ENCODE peak calls at places on chromosomes 16 and 17, in nine cellular contexts. One of them, this sample, is unnamed.

GRCh38 chr17:5241861-5242671 is 7.4 kb upstream of the SCIMP start:
- DNase-seq in heart right ventricle: no peak
- DNase-seq in right cardiac atrium: no peak
- DNase-seq in HCT116: no peak
- DNase-seq in cardiac muscle cell: no peak
- DNase-seq in adrenal gland: no peak
- DNase-seq in mammary epithelial cell: peak
- DNase-seq in CD4-positive, alpha-beta T cell: no peak
- DNase-seq in mesenchymal stem cell: no peak
- DNase-seq in this sample: no peak

GRCh38 chr16:50209548-50210265 is 56.6 kb downstream of the TENT4B start:
- DNase-seq in heart right ventricle: no peak
- DNase-seq in right cardiac atrium: no peak
- DNase-seq in HCT116: no peak
- DNase-seq in cardiac muscle cell: no peak
- DNase-seq in adrenal gland: no peak
- DNase-seq in mammary epithelial cell: no peak
- DNase-seq in CD4-positive, alpha-beta T cell: no peak
- DNase-seq in mesenchymal stem cell: no peak
- DNase-seq in this sample: peak

GRCh38 chr17:43536236-43537088 is 9.7 kb downstream of the ETV4 start:
- DNase-seq in heart right ventricle: no peak
- DNase-seq in right cardiac atrium: no peak
- DNase-seq in HCT116: no peak
- DNase-seq in cardiac muscle cell: peak
- DNase-seq in adrenal gland: no peak
- DNase-seq in mammary epithelial cell: peak
- DNase-seq in CD4-positive, alpha-beta T cell: no peak
- DNase-seq in mesenchymal stem cell: peak
- DNase-seq in this sample: peak

GRCh38 chr17:83195330-83196087 is 116.1 kb downstream of the METRNL start:
- DNase-seq in heart right ventricle: peak
- DNase-seq in right cardiac atrium: peak
- DNase-seq in HCT116: no peak
- DNase-seq in cardiac muscle cell: peak
- DNase-seq in adrenal gland: no peak
- DNase-seq in mammary epithelial cell: no peak
- DNase-seq in CD4-positive, alpha-beta T cell: no peak
- DNase-seq in mesenchymal stem cell: no peak
- DNase-seq in this sample: no peak

GRCh38 chr17:3935140-3935542 is 18.9 kb upstream of the P2RX1 start:
- DNase-seq in heart right ventricle: peak
- DNase-seq in right cardiac atrium: peak
- DNase-seq in HCT116: peak
- DNase-seq in cardiac muscle cell: peak
- DNase-seq in adrenal gland: peak
- DNase-seq in mammary epithelial cell: peak
- DNase-seq in CD4-positive, alpha-beta T cell: peak
- DNase-seq in mesenchymal stem cell: peak
- DNase-seq in this sample: peak

GRCh38 chr16:85284138-85284897 is 172.0 kb upstream of the CIBAR2 start:
- DNase-seq in heart right ventricle: no peak
- DNase-seq in right cardiac atrium: no peak
- DNase-seq in HCT116: no peak
- DNase-seq in cardiac muscle cell: no peak
- DNase-seq in adrenal gland: no peak
- DNase-seq in mammary epithelial cell: no peak
- DNase-seq in CD4-positive, alpha-beta T cell: no peak
- DNase-seq in mesenchymal stem cell: no peak
- DNase-seq in this sample: peak

GRCh38 chr16:10907757-10908045 is 30.7 kb downstream of the CIITA start:
- DNase-seq in heart right ventricle: no peak
- DNase-seq in right cardiac atrium: no peak
- DNase-seq in HCT116: no peak
- DNase-seq in cardiac muscle cell: no peak
- DNase-seq in adrenal gland: no peak
- DNase-seq in mammary epithelial cell: no peak
- DNase-seq in CD4-positive, alpha-beta T cell: no peak
- DNase-seq in mesenchymal stem cell: no peak
- DNase-seq in this sample: no peak

GRCh38 chr16:79497951-79498350 is 102.6 kb downstream of the MAF start:
- DNase-seq in heart right ventricle: no peak
- DNase-seq in right cardiac atrium: no peak
- DNase-seq in HCT116: no peak
- DNase-seq in cardiac muscle cell: no peak
- DNase-seq in adrenal gland: no peak
- DNase-seq in mammary epithelial cell: no peak
- DNase-seq in CD4-positive, alpha-beta T cell: no peak
- DNase-seq in mesenchymal stem cell: no peak
- DNase-seq in this sample: no peak

GRCh38 chr16:48608452-48608851 is 1.5 kb downstream of the N4BP1 start:
- DNase-seq in heart right ventricle: no peak
- DNase-seq in right cardiac atrium: no peak
- DNase-seq in HCT116: no peak
- DNase-seq in cardiac muscle cell: no peak
- DNase-seq in adrenal gland: no peak
- DNase-seq in mammary epithelial cell: peak
- DNase-seq in CD4-positive, alpha-beta T cell: no peak
- DNase-seq in mesenchymal stem cell: peak
- DNase-seq in this sample: no peak

GRCh38 chr16:15650698-15651161 is 685 bp downstream of the NDE1 start:
- DNase-seq in heart right ventricle: no peak
- DNase-seq in right cardiac atrium: peak
- DNase-seq in HCT116: no peak
- DNase-seq in cardiac muscle cell: peak
- DNase-seq in adrenal gland: peak
- DNase-seq in mammary epithelial cell: peak
- DNase-seq in CD4-positive, alpha-beta T cell: peak
- DNase-seq in mesenchymal stem cell: peak
- DNase-seq in this sample: peak

GRCh38 chr16:57196753-57197152 is 10.6 kb downstream of the RSPRY1 start:
- DNase-seq in heart right ventricle: no peak
- DNase-seq in right cardiac atrium: no peak
- DNase-seq in HCT116: no peak
- DNase-seq in cardiac muscle cell: no peak
- DNase-seq in adrenal gland: no peak
- DNase-seq in mammary epithelial cell: no peak
- DNase-seq in CD4-positive, alpha-beta T cell: no peak
- DNase-seq in mesenchymal stem cell: no peak
- DNase-seq in this sample: no peak

GRCh38 chr17:34579017-34579946 is at the start of gene TMEM132E:
- DNase-seq in heart right ventricle: peak
- DNase-seq in right cardiac atrium: peak
- DNase-seq in HCT116: no peak
- DNase-seq in cardiac muscle cell: peak
- DNase-seq in adrenal gland: peak
- DNase-seq in mammary epithelial cell: peak
- DNase-seq in CD4-positive, alpha-beta T cell: no peak
- DNase-seq in mesenchymal stem cell: peak
- DNase-seq in this sample: no peak

GRCh38 chr17:49738456-49739163 is 25.3 kb downstream of the FAM117A start:
- DNase-seq in heart right ventricle: no peak
- DNase-seq in right cardiac atrium: peak
- DNase-seq in HCT116: no peak
- DNase-seq in cardiac muscle cell: no peak
- DNase-seq in adrenal gland: peak
- DNase-seq in mammary epithelial cell: no peak
- DNase-seq in CD4-positive, alpha-beta T cell: no peak
- DNase-seq in mesenchymal stem cell: no peak
- DNase-seq in this sample: no peak

GRCh38 chr17:44733753-44734152 is 25.0 kb upstream of the ADAM11 start:
- DNase-seq in heart right ventricle: no peak
- DNase-seq in right cardiac atrium: no peak
- DNase-seq in HCT116: no peak
- DNase-seq in cardiac muscle cell: peak
- DNase-seq in adrenal gland: no peak
- DNase-seq in mammary epithelial cell: no peak
- DNase-seq in CD4-positive, alpha-beta T cell: no peak
- DNase-seq in mesenchymal stem cell: no peak
- DNase-seq in this sample: peak

GRCh38 chr16:80969114-80969484 is 37.6 kb downstream of the CMC2 start:
- DNase-seq in heart right ventricle: no peak
- DNase-seq in right cardiac atrium: no peak
- DNase-seq in HCT116: no peak
- DNase-seq in cardiac muscle cell: no peak
- DNase-seq in adrenal gland: no peak
- DNase-seq in mammary epithelial cell: no peak
- DNase-seq in CD4-positive, alpha-beta T cell: no peak
- DNase-seq in mesenchymal stem cell: no peak
- DNase-seq in this sample: no peak

GRCh38 chr16:3573146-3573815 is 3.9 kb downstream of the NLRC3 start:
- DNase-seq in heart right ventricle: no peak
- DNase-seq in right cardiac atrium: no peak
- DNase-seq in HCT116: no peak
- DNase-seq in cardiac muscle cell: no peak
- DNase-seq in adrenal gland: no peak
- DNase-seq in mammary epithelial cell: no peak
- DNase-seq in CD4-positive, alpha-beta T cell: no peak
- DNase-seq in mesenchymal stem cell: no peak
- DNase-seq in this sample: no peak

GRCh38 chr16:10992112-10992511 is 47.7 kb downstream of the CLEC16A start:
- DNase-seq in heart right ventricle: no peak
- DNase-seq in right cardiac atrium: no peak
- DNase-seq in HCT116: no peak
- DNase-seq in cardiac muscle cell: no peak
- DNase-seq in adrenal gland: no peak
- DNase-seq in mammary epithelial cell: no peak
- DNase-seq in CD4-positive, alpha-beta T cell: no peak
- DNase-seq in mesenchymal stem cell: peak
- DNase-seq in this sample: no peak

GRCh38 chr17:78708510-78708973 is 73.5 kb downstream of the CYTH1 start:
- DNase-seq in heart right ventricle: peak
- DNase-seq in right cardiac atrium: peak
- DNase-seq in HCT116: peak
- DNase-seq in cardiac muscle cell: peak
- DNase-seq in adrenal gland: peak
- DNase-seq in mammary epithelial cell: peak
- DNase-seq in CD4-positive, alpha-beta T cell: peak
- DNase-seq in mesenchymal stem cell: peak
- DNase-seq in this sample: peak

GRCh38 chr16:59601452-59601851 is 867.3 kb upstream of the GOT2 start:
- DNase-seq in heart right ventricle: no peak
- DNase-seq in right cardiac atrium: no peak
- DNase-seq in HCT116: no peak
- DNase-seq in cardiac muscle cell: no peak
- DNase-seq in adrenal gland: no peak
- DNase-seq in mammary epithelial cell: no peak
- DNase-seq in CD4-positive, alpha-beta T cell: no peak
- DNase-seq in mesenchymal stem cell: no peak
- DNase-seq in this sample: no peak

DNA sequence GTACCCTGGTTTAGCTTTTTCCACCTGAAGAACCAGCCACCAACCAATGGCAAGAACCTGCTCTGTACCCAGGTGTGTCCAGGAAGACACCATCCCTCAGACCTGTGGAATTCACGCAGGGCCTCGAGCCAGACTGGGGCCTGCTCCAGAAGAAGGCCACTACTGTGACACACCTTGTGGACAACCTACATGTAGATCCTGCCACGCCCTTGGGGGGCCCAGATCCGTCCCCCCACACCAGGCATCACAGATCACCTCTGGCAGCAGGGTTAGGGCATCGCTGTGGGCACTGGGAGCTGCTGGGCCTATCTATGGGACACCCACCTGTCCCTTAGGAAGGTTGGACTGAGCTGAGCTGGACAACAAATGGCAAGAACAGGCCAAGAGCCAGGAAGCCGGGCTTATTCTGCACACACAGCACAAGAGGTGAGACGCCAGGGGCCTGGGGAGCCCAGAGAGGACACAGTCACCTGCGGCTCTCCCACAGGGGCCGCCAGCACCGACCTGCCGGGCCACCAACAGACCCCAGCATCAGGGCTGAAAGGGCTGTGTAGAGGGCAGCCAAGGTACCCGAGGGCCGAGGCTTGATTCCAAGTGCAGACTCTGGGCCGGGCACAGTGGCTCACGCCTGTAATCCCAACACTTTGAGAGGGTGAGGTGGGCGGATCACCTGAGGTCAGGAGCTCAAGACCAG is 7.7 kb downstream of the FAAP100 start:
- DNase-seq in heart right ventricle: peak
- DNase-seq in right cardiac atrium: peak
- DNase-seq in HCT116: no peak
- DNase-seq in cardiac muscle cell: no peak
- DNase-seq in adrenal gland: no peak
- DNase-seq in mammary epithelial cell: no peak
- DNase-seq in CD4-positive, alpha-beta T cell: no peak
- DNase-seq in mesenchymal stem cell: no peak
- DNase-seq in this sample: no peak
- H3K27ac ChIP-seq in heart right ventricle: no peak
- H3K27ac ChIP-seq in right cardiac atrium: no peak
- H3K27ac ChIP-seq in HCT116: no peak
- H3K27ac ChIP-seq in cardiac muscle cell: no peak
- H3K27ac ChIP-seq in adrenal gland: no peak
- H3K27ac ChIP-seq in mammary epithelial cell: no peak
- H3K27ac ChIP-seq in CD4-positive, alpha-beta T cell: no peak
- H3K27ac ChIP-seq in mesenchymal stem cell: no peak
- H3K27ac ChIP-seq in this sample: no peak

GRCh38 chr16:87316450-87316922 is 706 bp downstream of the C16orf95 start:
- DNase-seq in heart right ventricle: no peak
- DNase-seq in right cardiac atrium: peak
- DNase-seq in HCT116: no peak
- DNase-seq in cardiac muscle cell: no peak
- DNase-seq in adrenal gland: no peak
- DNase-seq in mammary epithelial cell: no peak
- DNase-seq in CD4-positive, alpha-beta T cell: no peak
- DNase-seq in mesenchymal stem cell: no peak
- DNase-seq in this sample: no peak
- H3K27ac ChIP-seq in heart right ventricle: peak
- H3K27ac ChIP-seq in right cardiac atrium: peak
- H3K27ac ChIP-seq in HCT116: peak
- H3K27ac ChIP-seq in cardiac muscle cell: peak
- H3K27ac ChIP-seq in adrenal gland: peak
- H3K27ac ChIP-seq in mammary epithelial cell: peak
- H3K27ac ChIP-seq in CD4-positive, alpha-beta T cell: peak
- H3K27ac ChIP-seq in mesenchymal stem cell: no peak
- H3K27ac ChIP-seq in this sample: no peak

GRCh38 chr16:2468725-2469398 is 2.2 kb upstream of the NTN3 start:
- DNase-seq in heart right ventricle: peak
- DNase-seq in right cardiac atrium: peak
- DNase-seq in HCT116: no peak
- DNase-seq in cardiac muscle cell: no peak
- DNase-seq in adrenal gland: peak
- DNase-seq in mammary epithelial cell: no peak
- DNase-seq in CD4-positive, alpha-beta T cell: no peak
- DNase-seq in mesenchymal stem cell: peak
- DNase-seq in this sample: peak
- H3K27ac ChIP-seq in heart right ventricle: no peak
- H3K27ac ChIP-seq in right cardiac atrium: no peak
- H3K27ac ChIP-seq in HCT116: peak
- H3K27ac ChIP-seq in cardiac muscle cell: no peak
- H3K27ac ChIP-seq in adrenal gland: no peak
- H3K27ac ChIP-seq in mammary epithelial cell: no peak
- H3K27ac ChIP-seq in CD4-positive, alpha-beta T cell: no peak
- H3K27ac ChIP-seq in mesenchymal stem cell: no peak
- H3K27ac ChIP-seq in this sample: peak

DNA sequence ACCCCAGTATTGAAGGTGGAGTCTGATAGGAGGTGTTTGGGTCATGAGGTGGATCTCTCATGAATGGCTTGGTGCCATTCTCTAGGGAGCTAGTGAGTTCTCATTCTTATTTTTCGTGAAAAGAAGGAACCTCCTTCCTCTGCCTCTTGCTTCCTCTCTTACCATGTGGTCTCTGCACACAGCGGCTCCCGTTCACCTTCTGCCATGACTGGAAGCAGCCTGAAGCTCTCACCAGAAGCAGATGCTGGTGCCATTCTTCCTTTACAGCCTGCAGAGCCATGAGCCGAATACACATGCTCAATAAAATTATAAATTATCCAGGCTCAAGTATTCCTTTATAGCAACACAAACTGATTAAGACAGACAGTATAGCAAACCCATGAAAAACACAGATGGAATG is 545.1 kb upstream of the C16orf82 start:
- DNase-seq in heart right ventricle: no peak
- DNase-seq in right cardiac atrium: no peak
- DNase-seq in HCT116: no peak
- DNase-seq in cardiac muscle cell: no peak
- DNase-seq in adrenal gland: no peak
- DNase-seq in mammary epithelial cell: no peak
- DNase-seq in CD4-positive, alpha-beta T cell: no peak
- DNase-seq in mesenchymal stem cell: no peak
- DNase-seq in this sample: no peak
- H3K27ac ChIP-seq in heart right ventricle: no peak
- H3K27ac ChIP-seq in right cardiac atrium: no peak
- H3K27ac ChIP-seq in HCT116: no peak
- H3K27ac ChIP-seq in cardiac muscle cell: no peak
- H3K27ac ChIP-seq in adrenal gland: no peak
- H3K27ac ChIP-seq in mammary epithelial cell: no peak
- H3K27ac ChIP-seq in CD4-positive, alpha-beta T cell: no peak
- H3K27ac ChIP-seq in mesenchymal stem cell: no peak
- H3K27ac ChIP-seq in this sample: no peak